ENCODE peak calls at places on chromosomes 13 and 19, in five cellular contexts. J, N, O, I and E are unnamed samples. For H3K9me3, the result is how much of the 10 kb centered on the place peaks cover.

GRCh38 chr19:20243629-20244028 is 76.6 kb downstream of the ZNF486 start:
- DNase-seq in J (no peak), N (no peak), I (no peak), O (no peak), E (no peak)

GRCh38 chr13:51258612-51259358 is 36.6 kb downstream of the FAM124A start:
- DNase-seq in N (peak), I (no peak), O (no peak), J (no peak), E (no peak)

GRCh38 chr19:29539668-29540067 is 13.9 kb downstream of the VSTM2B start:
- DNase-seq in I (no peak), O (no peak), J (no peak), N (peak), E (no peak)

GRCh38 chr19:23777216-23777615 is 18.5 kb upstream of the ZNF681 start:
- DNase-seq in J (no peak), I (no peak), N (no peak), O (no peak), E (no peak)

GRCh38 chr13:39616087-39616694 is 13.2 kb upstream of the LHFPL6 start:
- DNase-seq in I (no peak), N (no peak), O (peak), J (peak), E (peak)

GRCh38 chr19:10468133-10468532 is 35.0 kb downstream of the KEAP1 start:
- DNase-seq in N (no peak), I (no peak), O (no peak), J (no peak), E (no peak)

GRCh38 chr19:12657966-12658365 is 8.6 kb downstream of the MAN2B1 start:
- DNase-seq in J (no peak), O (no peak), I (no peak), N (no peak), E (no peak)

GRCh38 chr13:85798999-85799646 is at the start of gene SLITRK6:
- DNase-seq in O (peak), N (no peak), J (no peak), I (no peak), E (peak)

GRCh38 chr19:8371011-8371804 is 7.3 kb downstream of the ANGPTL4 start:
- DNase-seq in O (no peak), N (no peak), J (no peak), I (no peak), E (no peak)

GRCh38 chr19:50510700-50511068 is 307 bp downstream of the JOSD2 start:
- DNase-seq in I (no peak), O (no peak), N (peak), J (no peak), E (peak)

GRCh38 chr19:54133312-54133956 is 4.1 kb upstream of the CNOT3 start:
- DNase-seq in I (no peak), O (peak), N (peak), J (peak), E (no peak)

GRCh38 chr19:3459322-3459881 is 20.9 kb downstream of the SMIM24 start:
- DNase-seq in N (no peak), I (no peak), J (no peak), O (no peak), E (peak)

GRCh38 chr13:90793261-90793785 is 554.2 kb upstream of the MIR17HG start:
- DNase-seq in J (no peak), O (no peak), N (no peak), I (no peak), E (no peak)

GRCh38 chr13:110034031-110034430 is 247.6 kb upstream of the IRS2 start:
- DNase-seq in J (no peak), I (no peak), O (no peak), N (no peak), E (no peak)

GRCh38 chr13:44063881-44064280 is 184.2 kb downstream of the LACC1 start:
- DNase-seq in O (no peak), I (no peak), N (no peak), J (no peak), E (no peak)

GRCh38 chr13:110388141-110388943 is 81.3 kb downstream of the COL4A2 start:
- DNase-seq in J (no peak), N (no peak), O (no peak), I (no peak), E (no peak)

GRCh38 chr13:49791214-49791752 is 1.2 kb downstream of the KPNA3 start:
- DNase-seq in J (peak), N (no peak), I (peak), O (no peak), E (peak)

GRCh38 chr19:33702606-33703437 is 81.1 kb downstream of the CHST8 start:
- DNase-seq in J (no peak), I (no peak), O (no peak), N (no peak), E (no peak)

GRCh38 chr19:2922987-2923386 is 21.8 kb downstream of the ZNF77 start:
- DNase-seq in N (no peak), O (no peak), I (no peak), J (peak), E (no peak)

GRCh38 chr13:90315061-90315460 is 1032.4 kb upstream of the MIR17HG start:
- DNase-seq in O (no peak), I (no peak), N (no peak), J (no peak), E (no peak)

GRCh38 chr13:28337196-28338045 is 157.5 kb downstream of the FLT1 start:
- DNase-seq in J (no peak), N (no peak), I (no peak), O (no peak), E (no peak)
- H3K9ac ChIP-seq in J (no peak), N (no peak), I (no peak), O (no peak), E (no peak)

DNA sequence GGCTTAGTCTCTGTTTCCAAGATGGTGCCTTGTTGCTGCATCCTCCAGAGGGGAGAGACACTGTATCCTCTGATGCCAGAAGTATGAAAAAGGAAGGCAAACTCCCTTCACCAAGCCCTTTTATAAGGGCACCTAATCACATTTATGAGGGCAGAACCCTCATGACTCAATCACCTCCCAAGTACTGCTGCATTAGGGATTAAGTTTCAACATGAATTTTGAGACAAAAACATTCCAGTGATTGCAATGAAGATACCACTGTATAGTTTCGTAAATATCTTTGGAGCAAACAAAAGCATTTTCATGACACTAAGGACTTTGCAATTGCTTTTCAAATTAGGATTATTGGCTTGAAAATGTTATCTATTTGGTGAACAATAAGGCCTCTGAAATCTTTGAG is 63.8 kb downstream of the RNF17 start:
- DNase-seq in I (no peak), N (no peak), O (no peak), J (no peak), E (no peak)
- TF ChIP-seq ZNF274 in I (no peak), N (no peak), O (no peak), J (no peak), E (no peak)

DNA sequence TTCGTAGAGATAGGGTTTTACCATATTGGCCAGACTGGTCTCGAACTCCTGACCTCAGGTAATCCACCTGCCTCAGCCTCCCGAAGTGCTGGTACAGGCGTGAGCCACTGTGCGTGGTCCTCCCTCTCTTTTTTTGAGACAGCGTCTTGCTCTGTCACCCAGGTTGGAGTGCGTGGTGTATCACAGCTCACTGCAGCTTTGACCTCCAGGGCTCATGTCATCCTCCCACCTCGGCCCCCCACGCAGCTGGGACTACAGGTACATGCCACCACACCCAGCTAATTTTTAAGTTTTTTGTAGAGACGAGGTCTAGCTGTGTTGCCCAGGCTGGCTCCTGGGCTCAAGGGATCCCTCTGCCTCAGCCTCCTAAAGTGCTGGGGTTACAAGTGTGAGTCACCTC is 18.2 kb downstream of the ZSCAN18 start:
- DNase-seq in N (no peak), O (no peak), I (no peak), J (no peak), E (no peak)
- H3K9me3 ChIP-seq in N (under half), O (under half), I (under half), J (half or more), E (under half)

GRCh38 chr19:41354343-41354974 is 737 bp upstream of the TGFB1 start:
- DNase-seq in I (no peak), O (no peak), J (no peak), N (no peak), E (no peak)
- H3K9ac ChIP-seq in I (peak), O (peak), J (peak), N (no peak), E (peak)

DNA sequence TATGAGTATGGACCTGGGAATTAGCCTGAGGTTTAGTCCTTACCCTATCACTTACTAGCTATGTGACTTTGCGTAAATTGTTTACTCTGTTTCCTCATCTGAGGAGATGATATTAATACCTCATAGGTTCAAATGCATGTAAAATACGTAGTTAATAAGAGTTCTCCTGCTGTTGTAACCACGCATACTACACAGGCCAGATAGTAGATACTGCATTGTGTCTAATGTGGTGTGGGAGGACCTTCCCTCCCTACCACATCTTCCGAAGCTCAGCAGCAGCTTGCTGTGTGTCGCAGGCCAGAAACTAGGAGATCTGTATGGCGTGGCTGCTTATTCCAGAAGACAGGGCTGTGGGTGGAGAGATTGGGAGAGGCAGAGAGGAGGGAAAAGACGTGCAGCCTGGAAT is 23.0 kb downstream of the GTF2F2 start:
- DNase-seq in N (no peak), I (no peak), J (no peak), O (peak), E (no peak)
- TF ChIP-seq ZNF274 in N (no peak), I (no peak), J (no peak), O (no peak), E (no peak)

GRCh38 chr19:6287269-6287885 is 7.6 kb upstream of the MLLT1 start:
- DNase-seq in N (no peak), J (no peak), I (no peak), O (no peak), E (no peak)

GRCh38 chr19:6286676-6287075 is 6.9 kb upstream of the MLLT1 start:
- DNase-seq in O (no peak), J (no peak), I (no peak), N (no peak), E (no peak)

GRCh38 chr19:6292006-6292405 is 12.2 kb upstream of the MLLT1 start:
- DNase-seq in O (peak), J (no peak), I (no peak), N (no peak), E (no peak)

GRCh38 chr19:6288737-6289136 is 9.0 kb upstream of the MLLT1 start:
- DNase-seq in J (no peak), N (no peak), O (no peak), I (no peak), E (no peak)
- H3K9me3 ChIP-seq in J (under half), N (half or more), O (under half), I (under half), E (half or more)

DNA sequence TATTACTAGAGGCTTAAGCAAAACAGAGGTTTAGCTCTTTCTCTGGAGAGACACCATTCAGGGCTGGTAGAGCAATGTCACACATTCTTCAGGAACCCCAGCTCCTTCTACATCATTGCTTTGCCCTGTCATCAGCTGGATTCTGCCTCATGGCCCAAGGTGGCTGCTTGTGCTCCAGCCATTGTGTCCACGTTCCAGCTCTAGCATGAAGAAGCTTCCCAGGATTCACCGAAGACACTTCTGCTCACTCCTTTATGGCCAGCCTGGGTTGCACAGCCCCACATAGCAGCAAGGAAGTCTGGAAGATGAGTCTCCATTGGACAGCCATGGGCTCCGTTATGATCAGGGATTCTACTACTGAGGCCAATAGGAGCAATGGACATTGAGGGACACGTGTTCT is 13.2 kb downstream of the PGLS start:
- DNase-seq in O (no peak), I (no peak), J (no peak), N (no peak), E (no peak)
- H3K9ac ChIP-seq in O (no peak), I (no peak), J (no peak), N (no peak), E (no peak)

GRCh38 chr13:45362939-45363338 is 22.0 kb upstream of the TPT1 start:
- DNase-seq in O (no peak), J (peak), N (peak), I (no peak), E (peak)

GRCh38 chr13:45365558-45365885 is 24.5 kb upstream of the TPT1 start:
- DNase-seq in O (no peak), N (no peak), J (no peak), I (no peak), E (no peak)

GRCh38 chr13:45356966-45357689 is 16.1 kb upstream of the TPT1 start:
- DNase-seq in J (no peak), I (no peak), N (no peak), O (no peak), E (no peak)

GRCh38 chr13:45364876-45365557 is 24.0 kb upstream of the TPT1 start:
- DNase-seq in I (no peak), O (no peak), N (no peak), J (no peak), E (no peak)

DNA sequence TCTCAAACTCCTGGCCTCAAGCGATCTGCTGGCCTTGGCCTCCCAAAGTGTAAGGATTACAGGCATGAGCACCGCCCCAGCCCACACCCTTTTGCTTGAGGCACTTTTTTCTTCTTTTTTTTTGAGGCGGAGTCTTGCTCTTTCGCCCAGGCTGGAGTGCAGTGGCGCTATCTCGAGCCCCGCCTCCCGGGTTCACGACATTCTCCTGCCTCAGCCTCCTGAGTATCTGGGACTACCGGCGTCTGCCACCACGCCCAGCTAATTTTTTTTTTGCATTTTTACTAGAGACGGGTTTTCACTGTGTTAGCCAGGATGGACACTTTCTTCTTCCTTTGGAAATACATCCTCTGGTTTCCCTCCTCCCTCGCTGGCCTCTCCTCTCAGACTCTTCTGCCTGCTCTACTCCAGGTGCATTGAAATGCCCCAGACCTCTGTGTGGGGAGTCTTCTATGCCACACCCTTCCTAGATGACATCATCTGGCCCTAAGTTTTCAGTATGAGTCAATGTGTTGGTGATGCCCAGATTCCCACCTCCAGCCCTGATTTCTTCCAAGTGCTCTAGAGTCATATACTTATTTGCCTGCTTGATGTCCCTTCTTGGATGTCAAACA is 20.7 kb upstream of the TPT1 start:
- DNase-seq in O (peak), I (no peak), N (no peak), J (no peak), E (no peak)
- TF ChIP-seq ZNF274 in O (no peak), I (no peak), N (no peak), J (no peak), E (no peak)

GRCh38 chr19:6819323-6819722 is 46.8 kb downstream of the VAV1 start:
- DNase-seq in N (no peak), J (no peak), I (no peak), O (no peak), E (no peak)
- H3K9me3 ChIP-seq in N (half or more), J (under half), I (under half), O (under half), E (under half)